ENCODE peak calls at places on chromosomes 2 and 18, in eight cellular contexts. C is foreskin fibroblast, D is thyroid gland, K is heart left ventricle, F is SJCRH30, O is fibroblast of villous mesenchyme, Z is mesendoderm, G is prostate gland. N is an unnamed sample.

GRCh38 chr2:102013200-102014040 is 21.7 kb downstream of the IL1R2 start:
- DNase-seq in C (no peak), D (no peak), K (no peak), F (no peak), O (no peak), Z (no peak), G (no peak), N (no peak)

GRCh38 chr18:40607741-40608140 is 1347.3 kb upstream of the PIK3C3 start:
- DNase-seq in C (no peak), D (no peak), K (no peak), F (no peak), O (no peak), Z (no peak), G (no peak), N (no peak)

GRCh38 chr2:153622285-153622684 is 143.7 kb upstream of the RPRM start:
- DNase-seq in C (no peak), D (no peak), K (no peak), F (peak), O (no peak), Z (peak), G (no peak), N (no peak)

GRCh38 chr2:134365356-134365755 is 111.5 kb downstream of the MGAT5 start:
- DNase-seq in C (no peak), D (no peak), K (no peak), F (no peak), O (peak), Z (peak), G (no peak), N (no peak)

GRCh38 chr2:216636570-216637450 is 3.6 kb downstream of the IGFBP2 start:
- DNase-seq in C (peak), D (no peak), K (no peak), F (peak), O (peak), Z (peak), G (peak), N (no peak)

GRCh38 chr2:35963344-35963743 is 392.2 kb upstream of the CRIM1 start:
- DNase-seq in C (no peak), D (no peak), K (no peak), F (no peak), O (no peak), Z (peak), G (no peak), N (no peak)

GRCh38 chr2:71713581-71714580 is 260.5 kb downstream of the DYSF start:
- DNase-seq in C (peak), D (no peak), K (no peak), F (peak), O (no peak), Z (no peak), G (no peak), N (peak)

GRCh38 chr2:190591437-190591836 is 56.9 kb upstream of the NEMP2 start:
- DNase-seq in C (no peak), D (no peak), K (no peak), F (no peak), O (no peak), Z (no peak), G (no peak), N (no peak)

GRCh38 chr18:21112140-21112473 is 494 bp upstream of the ROCK1 start:
- DNase-seq in C (peak), D (no peak), K (no peak), F (no peak), O (no peak), Z (no peak), G (no peak), N (no peak)

GRCh38 chr2:55555977-55556376 is 36.5 kb downstream of the CFAP36 start:
- DNase-seq in C (no peak), D (no peak), K (no peak), F (no peak), O (peak), Z (peak), G (no peak), N (no peak)

GRCh38 chr18:28045880-28046279 is 131.1 kb downstream of the CDH2 start:
- DNase-seq in C (no peak), D (no peak), K (no peak), F (no peak), O (no peak), Z (peak), G (no peak), N (no peak)

GRCh38 chr2:50749226-50749625 is 282.7 kb downstream of the NRXN1 start:
- DNase-seq in C (no peak), D (no peak), K (no peak), F (no peak), O (no peak), Z (no peak), G (no peak), N (no peak)

GRCh38 chr2:7846607-7847006 is 835.2 kb upstream of the ID2 start:
- DNase-seq in C (no peak), D (no peak), K (no peak), F (no peak), O (no peak), Z (no peak), G (no peak), N (no peak)

GRCh38 chr18:34978953-34979608 is 62.1 kb upstream of the MAPRE2 start:
- DNase-seq in C (peak), D (peak), K (peak), F (peak), O (peak), Z (peak), G (peak), N (peak)
- H3K4me3 ChIP-seq in C (peak), D (peak), K (peak), F (peak), O (peak), Z (no peak), G (peak), N (peak)

DNA sequence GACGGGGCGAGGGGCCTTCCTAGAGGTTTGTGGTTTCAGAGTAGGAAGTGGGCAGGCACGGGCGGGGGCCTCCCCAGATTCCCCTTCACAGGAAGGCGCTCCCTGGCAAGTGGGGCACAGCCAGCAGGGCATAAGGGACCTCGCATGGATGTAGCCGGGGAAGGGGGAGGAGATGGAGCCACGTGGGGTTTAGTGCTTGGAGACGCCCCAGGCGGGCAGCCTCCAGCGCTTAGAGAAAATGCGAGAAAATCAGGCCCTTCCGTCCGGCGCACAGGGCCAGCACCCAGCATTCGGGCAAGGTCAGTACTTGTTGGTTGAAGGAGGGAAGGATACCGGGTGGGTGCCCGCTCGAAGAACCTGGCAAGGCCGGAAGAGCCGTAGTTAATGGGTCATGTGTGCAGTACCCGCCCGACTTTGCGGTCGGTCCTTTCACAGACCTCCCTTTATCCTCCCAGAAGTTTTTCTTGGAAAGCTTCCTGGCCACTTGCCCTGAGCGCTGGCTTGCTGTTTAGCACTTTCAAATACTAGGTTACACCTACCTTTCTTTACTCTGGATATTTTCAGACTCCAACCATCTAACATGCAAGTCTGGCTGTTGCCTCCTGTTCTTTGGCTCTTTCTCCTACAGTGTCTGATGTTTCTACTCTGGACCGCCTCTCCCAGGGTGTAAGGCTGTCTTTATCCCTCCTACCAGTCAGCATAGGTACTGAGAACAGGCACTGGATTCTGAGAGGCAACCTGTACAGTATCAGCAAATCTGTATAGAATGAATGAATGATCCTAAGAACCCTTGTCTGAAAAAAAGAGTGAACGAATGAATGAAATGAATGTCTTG is 78.1 kb downstream of the CIB4 start:
- DNase-seq in C (no peak), D (peak), K (peak), F (peak), O (no peak), Z (no peak), G (peak), N (no peak)
- H3K4me3 ChIP-seq in C (no peak), D (peak), K (peak), F (peak), O (no peak), Z (no peak), G (peak), N (no peak)

GRCh38 chr18:48932462-48932818 is 18.3 kb downstream of the SMAD7 start:
- DNase-seq in C (no peak), D (no peak), K (no peak), F (no peak), O (no peak), Z (no peak), G (no peak), N (no peak)
- H3K4me3 ChIP-seq in C (no peak), D (no peak), K (no peak), F (no peak), O (no peak), Z (no peak), G (no peak), N (no peak)

DNA sequence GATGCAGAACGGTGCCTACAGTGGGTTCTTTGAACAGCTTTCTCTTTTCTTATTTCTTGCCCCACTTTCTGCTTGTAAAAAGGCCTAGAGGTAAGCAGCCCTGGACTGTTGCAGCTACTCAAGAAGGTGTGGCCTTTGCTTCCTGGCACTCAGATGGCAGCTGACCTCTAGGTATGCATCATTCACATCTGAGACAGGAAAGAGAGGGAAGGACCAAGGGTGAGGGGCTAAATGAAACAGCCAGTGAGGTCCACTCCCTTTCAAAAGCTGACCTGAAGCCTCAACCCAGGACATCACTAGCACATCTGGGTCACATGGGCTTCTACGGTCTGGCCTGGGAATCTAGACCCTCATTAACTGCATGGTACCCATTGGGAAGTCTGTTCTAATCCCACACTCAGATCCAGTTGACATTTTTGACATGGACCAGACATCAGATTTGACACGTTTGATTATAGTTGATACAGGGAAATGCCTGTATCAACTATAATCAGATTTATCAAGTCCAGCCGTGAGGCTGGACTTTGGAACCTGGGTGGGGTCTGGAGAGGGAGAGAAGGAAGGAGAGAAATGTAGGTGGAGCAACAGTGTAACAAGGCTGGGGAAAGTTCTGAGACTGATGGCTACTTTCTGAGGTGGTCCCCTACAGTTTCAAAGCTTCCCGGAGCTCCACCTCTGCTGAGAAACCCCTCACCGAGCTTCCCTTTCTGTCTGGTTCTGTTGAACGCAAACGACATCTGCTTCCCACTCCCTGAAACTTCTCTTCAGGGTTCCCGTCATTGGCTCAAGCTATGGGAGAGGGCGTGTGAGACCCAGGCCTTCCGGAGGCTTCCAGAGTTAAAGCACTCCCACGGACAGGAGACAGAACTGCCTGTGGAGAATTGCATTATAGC is 60.1 kb downstream of the E2F6 start:
- DNase-seq in C (no peak), D (no peak), K (no peak), F (peak), O (peak), Z (no peak), G (no peak), N (no peak)
- H3K4me3 ChIP-seq in C (no peak), D (no peak), K (no peak), F (no peak), O (no peak), Z (no peak), G (no peak), N (no peak)

DNA sequence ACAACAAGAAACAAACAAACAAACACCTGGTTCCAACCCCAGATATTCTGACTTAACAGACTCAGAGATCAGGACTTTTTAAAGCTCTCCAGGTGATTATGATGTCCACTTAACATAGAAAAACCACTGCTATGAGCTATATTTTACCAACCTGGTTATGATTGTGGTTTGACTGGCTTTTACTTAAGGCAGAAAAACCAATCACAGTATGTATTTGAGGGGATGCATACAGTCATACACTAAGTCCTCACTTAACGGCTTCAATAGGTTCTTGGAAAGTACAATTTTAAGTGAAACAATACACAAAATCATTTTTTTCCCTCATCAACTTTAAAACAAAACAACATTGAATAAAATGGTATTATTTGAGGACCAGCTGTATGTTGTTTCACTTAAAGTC is 393.6 kb downstream of the ZEB2 start:
- DNase-seq in C (no peak), D (no peak), K (no peak), F (no peak), O (no peak), Z (no peak), G (no peak), N (no peak)
- H3K4me3 ChIP-seq in C (no peak), D (no peak), K (no peak), F (no peak), O (no peak), Z (no peak), G (no peak), N (no peak)

GRCh38 chr2:217901826-217902225 is 101.0 kb downstream of the TNS1 start:
- DNase-seq in C (peak), D (peak), K (peak), F (no peak), O (peak), Z (no peak), G (no peak), N (peak)

GRCh38 chr2:217900780-217901360 is 101.9 kb downstream of the TNS1 start:
- DNase-seq in C (no peak), D (no peak), K (peak), F (no peak), O (no peak), Z (no peak), G (no peak), N (no peak)

GRCh38 chr2:217900010-217900779 is 102.6 kb downstream of the TNS1 start:
- DNase-seq in C (no peak), D (no peak), K (no peak), F (no peak), O (no peak), Z (peak), G (no peak), N (no peak)

GRCh38 chr2:217902281-217903141 is 100.3 kb downstream of the TNS1 start:
- DNase-seq in C (peak), D (peak), K (peak), F (peak), O (peak), Z (peak), G (peak), N (peak)

GRCh38 chr2:217901400-217901799 is 101.4 kb downstream of the TNS1 start:
- DNase-seq in C (no peak), D (no peak), K (no peak), F (no peak), O (no peak), Z (no peak), G (no peak), N (no peak)
- H3K4me3 ChIP-seq in C (no peak), D (no peak), K (no peak), F (no peak), O (no peak), Z (no peak), G (no peak), N (no peak)

N was measured in skeletal muscle cell.